ENCODE peak calls at places on chromosomes 12 and 14, in four cellular contexts. O, H, L and Z are unnamed samples.
A peak's percentile ranks its signal among the peaks of the same experiment; 100 is the strongest.

GRCh38 chr14:30597496-30597895 is 24.6 kb upstream of the SCFD1 start:
- DNase-seq in O (no peak), H (no peak), L (no peak), Z (no peak)

GRCh38 chr14:61608245-61609142 is 86.8 kb upstream of the HIF1A start:
- DNase-seq in O (no peak), H (no peak), L (peak; percentile 76), Z (no peak)

GRCh38 chr12:115075552-115076170 is 391.7 kb upstream of the TBX3 start:
- DNase-seq in O (no peak), H (no peak), L (no peak), Z (no peak)

GRCh38 chr14:59265808-59266207 is 77.3 kb downstream of the DAAM1 start:
- DNase-seq in O (no peak), H (no peak), L (no peak), Z (no peak)

GRCh38 chr12:85688837-85689236 is 147.4 kb downstream of the RASSF9 start:
- DNase-seq in O (no peak), H (no peak), L (no peak), Z (no peak)

GRCh38 chr14:35695647-35696046 is 113.4 kb downstream of the RALGAPA1 start:
- DNase-seq in O (no peak), H (no peak), L (no peak), Z (no peak)

GRCh38 chr12:27549801-27550652 is 26.0 kb downstream of the PPFIBP1 start:
- DNase-seq in O (peak; percentile 94), H (peak; percentile 85), L (peak; percentile 90), Z (peak; percentile 47)

GRCh38 chr14:75375983-75376382 is 51.8 kb upstream of the JDP2 start:
- DNase-seq in O (no peak), H (no peak), L (no peak), Z (no peak)

GRCh38 chr14:72982146-72982708 is 44.7 kb downstream of the ZFYVE1 start:
- DNase-seq in O (no peak), H (no peak), L (no peak), Z (no peak)